ENCODE peak calls at places on chromosomes 7 and 10, in seven cellular contexts. One of them, this sample, is unnamed.

GRCh38 chr7:103504505-103505135 is 58.6 kb upstream of the SLC26A5 start:
- DNase-seq in activated naive CD8-positive, alpha-beta T cell treated with anti-CD3 and anti-CD28 coated beads, Interleukin-2, amount 50 U/mL, for 24 hours: no peak
- DNase-seq in NAMALWA: no peak
- DNase-seq in HT1080: no peak
- DNase-seq in A549: no peak
- DNase-seq in T follicular helper cell: no peak
- DNase-seq in GM03348: no peak
- DNase-seq in this sample: no peak

GRCh38 chr10:21284301-21284700 is 241.2 kb downstream of the SKIDA1 start:
- DNase-seq in T follicular helper cell: no peak
- DNase-seq in A549: no peak
- DNase-seq in HT1080: no peak
- DNase-seq in GM03348: no peak
- DNase-seq in NAMALWA: no peak
- DNase-seq in activated naive CD8-positive, alpha-beta T cell treated with anti-CD3 and anti-CD28 coated beads, Interleukin-2, amount 50 U/mL, for 24 hours: no peak
- DNase-seq in this sample: no peak

GRCh38 chr10:13717936-13718772 is 131.4 kb downstream of the PRPF18 start:
- DNase-seq in HT1080: peak; percentile 91
- DNase-seq in activated naive CD8-positive, alpha-beta T cell treated with anti-CD3 and anti-CD28 coated beads, Interleukin-2, amount 50 U/mL, for 24 hours: peak; percentile 41
- DNase-seq in NAMALWA: no peak
- DNase-seq in A549: no peak
- DNase-seq in T follicular helper cell: peak; percentile 12
- DNase-seq in GM03348: peak; percentile 87
- DNase-seq in this sample: peak; percentile 94

GRCh38 chr10:76405932-76406331 is 974.5 kb downstream of the LRMDA start:
- DNase-seq in NAMALWA: no peak
- DNase-seq in GM03348: no peak
- DNase-seq in HT1080: no peak
- DNase-seq in T follicular helper cell: no peak
- DNase-seq in A549: no peak
- DNase-seq in activated naive CD8-positive, alpha-beta T cell treated with anti-CD3 and anti-CD28 coated beads, Interleukin-2, amount 50 U/mL, for 24 hours: no peak
- DNase-seq in this sample: no peak

GRCh38 chr10:3090914-3091313 is 23.6 kb downstream of the PFKP start:
- DNase-seq in A549: peak; percentile 91
- DNase-seq in GM03348: peak; percentile 51
- DNase-seq in HT1080: peak; percentile 77
- DNase-seq in activated naive CD8-positive, alpha-beta T cell treated with anti-CD3 and anti-CD28 coated beads, Interleukin-2, amount 50 U/mL, for 24 hours: no peak
- DNase-seq in T follicular helper cell: no peak
- DNase-seq in NAMALWA: no peak
- DNase-seq in this sample: peak; percentile 76

GRCh38 chr10:103690281-103690680 is 165.1 kb downstream of the SH3PXD2A start:
- DNase-seq in T follicular helper cell: no peak
- DNase-seq in GM03348: no peak
- DNase-seq in NAMALWA: no peak
- DNase-seq in A549: no peak
- DNase-seq in activated naive CD8-positive, alpha-beta T cell treated with anti-CD3 and anti-CD28 coated beads, Interleukin-2, amount 50 U/mL, for 24 hours: no peak
- DNase-seq in HT1080: no peak
- DNase-seq in this sample: peak; percentile 26

GRCh38 chr7:33743594-33743993 is 161.7 kb upstream of the BMPER start:
- DNase-seq in A549: no peak
- DNase-seq in activated naive CD8-positive, alpha-beta T cell treated with anti-CD3 and anti-CD28 coated beads, Interleukin-2, amount 50 U/mL, for 24 hours: no peak
- DNase-seq in NAMALWA: no peak
- DNase-seq in GM03348: peak; percentile 69
- DNase-seq in T follicular helper cell: no peak
- DNase-seq in HT1080: peak; percentile 67
- DNase-seq in this sample: peak; percentile 72

GRCh38 chr7:136480875-136481274 is 387.6 kb upstream of the CHRM2 start:
- DNase-seq in T follicular helper cell: no peak
- DNase-seq in GM03348: no peak
- DNase-seq in A549: no peak
- DNase-seq in activated naive CD8-positive, alpha-beta T cell treated with anti-CD3 and anti-CD28 coated beads, Interleukin-2, amount 50 U/mL, for 24 hours: no peak
- DNase-seq in NAMALWA: no peak
- DNase-seq in HT1080: no peak
- DNase-seq in this sample: no peak

GRCh38 chr7:134737561-134738353 is 41.7 kb upstream of the CALD1 start:
- DNase-seq in activated naive CD8-positive, alpha-beta T cell treated with anti-CD3 and anti-CD28 coated beads, Interleukin-2, amount 50 U/mL, for 24 hours: no peak
- DNase-seq in GM03348: peak; percentile 72
- DNase-seq in A549: no peak
- DNase-seq in NAMALWA: no peak
- DNase-seq in T follicular helper cell: no peak
- DNase-seq in HT1080: peak; percentile 66
- DNase-seq in this sample: peak; percentile 98

GRCh38 chr10:125868372-125868975 is 12.6 kb downstream of the DHX32 start:
- DNase-seq in A549: peak; percentile 74
- DNase-seq in T follicular helper cell: peak; percentile 5
- DNase-seq in HT1080: peak; percentile 40
- DNase-seq in activated naive CD8-positive, alpha-beta T cell treated with anti-CD3 and anti-CD28 coated beads, Interleukin-2, amount 50 U/mL, for 24 hours: no peak
- DNase-seq in GM03348: peak; percentile 61
- DNase-seq in NAMALWA: peak; percentile 53
- DNase-seq in this sample: peak; percentile 63

GRCh38 chr10:79079490-79080355 is 11.0 kb downstream of the ZMIZ1 start:
- DNase-seq in activated naive CD8-positive, alpha-beta T cell treated with anti-CD3 and anti-CD28 coated beads, Interleukin-2, amount 50 U/mL, for 24 hours: no peak
- DNase-seq in NAMALWA: no peak
- DNase-seq in A549: peak; percentile 41
- DNase-seq in HT1080: peak; percentile 80
- DNase-seq in T follicular helper cell: no peak
- DNase-seq in GM03348: peak; percentile 81
- DNase-seq in this sample: peak; percentile 91

GRCh38 chr10:6928531-6929080 is 348.5 kb upstream of the PRKCQ start:
- DNase-seq in activated naive CD8-positive, alpha-beta T cell treated with anti-CD3 and anti-CD28 coated beads, Interleukin-2, amount 50 U/mL, for 24 hours: no peak
- DNase-seq in A549: no peak
- DNase-seq in GM03348: no peak
- DNase-seq in T follicular helper cell: no peak
- DNase-seq in NAMALWA: no peak
- DNase-seq in HT1080: no peak
- DNase-seq in this sample: peak; percentile 4

GRCh38 chr7:91710896-91711295 is 169.6 kb downstream of the MTERF1 start:
- DNase-seq in NAMALWA: no peak
- DNase-seq in A549: no peak
- DNase-seq in activated naive CD8-positive, alpha-beta T cell treated with anti-CD3 and anti-CD28 coated beads, Interleukin-2, amount 50 U/mL, for 24 hours: no peak
- DNase-seq in HT1080: no peak
- DNase-seq in GM03348: no peak
- DNase-seq in T follicular helper cell: no peak
- DNase-seq in this sample: no peak

GRCh38 chr10:79349072-79349491 is 1.8 kb downstream of the PPIF start:
- DNase-seq in HT1080: no peak
- DNase-seq in GM03348: no peak
- DNase-seq in activated naive CD8-positive, alpha-beta T cell treated with anti-CD3 and anti-CD28 coated beads, Interleukin-2, amount 50 U/mL, for 24 hours: no peak
- DNase-seq in T follicular helper cell: no peak
- DNase-seq in A549: no peak
- DNase-seq in NAMALWA: no peak
- DNase-seq in this sample: no peak

GRCh38 chr10:92627845-92628480 is 35.0 kb downstream of the KIF11 start:
- DNase-seq in NAMALWA: no peak
- DNase-seq in activated naive CD8-positive, alpha-beta T cell treated with anti-CD3 and anti-CD28 coated beads, Interleukin-2, amount 50 U/mL, for 24 hours: no peak
- DNase-seq in A549: peak; percentile 22
- DNase-seq in GM03348: no peak
- DNase-seq in T follicular helper cell: no peak
- DNase-seq in HT1080: no peak
- DNase-seq in this sample: no peak

GRCh38 chr10:92124524-92125168 is 166.2 kb downstream of the CPEB3 start:
- DNase-seq in A549: peak; percentile 42
- DNase-seq in NAMALWA: no peak
- DNase-seq in activated naive CD8-positive, alpha-beta T cell treated with anti-CD3 and anti-CD28 coated beads, Interleukin-2, amount 50 U/mL, for 24 hours: no peak
- DNase-seq in GM03348: peak; percentile 13
- DNase-seq in T follicular helper cell: no peak
- DNase-seq in HT1080: peak; percentile 62
- DNase-seq in this sample: peak; percentile 33

GRCh38 chr7:107792364-107792763 is 10.7 kb downstream of the SLC26A3 start:
- DNase-seq in A549: no peak
- DNase-seq in T follicular helper cell: no peak
- DNase-seq in HT1080: no peak
- DNase-seq in GM03348: no peak
- DNase-seq in activated naive CD8-positive, alpha-beta T cell treated with anti-CD3 and anti-CD28 coated beads, Interleukin-2, amount 50 U/mL, for 24 hours: no peak
- DNase-seq in NAMALWA: no peak
- DNase-seq in this sample: no peak

GRCh38 chr7:114910787-114911186 is 11.1 kb upstream of the MDFIC start:
- DNase-seq in HT1080: no peak
- DNase-seq in A549: no peak
- DNase-seq in GM03348: peak; percentile 26
- DNase-seq in T follicular helper cell: no peak
- DNase-seq in activated naive CD8-positive, alpha-beta T cell treated with anti-CD3 and anti-CD28 coated beads, Interleukin-2, amount 50 U/mL, for 24 hours: no peak
- DNase-seq in NAMALWA: no peak
- DNase-seq in this sample: peak; percentile 44

GRCh38 chr7:4830176-4830575 is 31.7 kb downstream of the PAPOLB start:
- DNase-seq in T follicular helper cell: peak; percentile 25
- DNase-seq in HT1080: peak; percentile 42
- DNase-seq in A549: peak; percentile 74
- DNase-seq in GM03348: peak; percentile 72
- DNase-seq in activated naive CD8-positive, alpha-beta T cell treated with anti-CD3 and anti-CD28 coated beads, Interleukin-2, amount 50 U/mL, for 24 hours: peak; percentile 55
- DNase-seq in NAMALWA: peak; percentile 70
- DNase-seq in this sample: peak; percentile 26

GRCh38 chr10:24723386-24723787 is 300 bp downstream of the ARHGAP21 start:
- DNase-seq in activated naive CD8-positive, alpha-beta T cell treated with anti-CD3 and anti-CD28 coated beads, Interleukin-2, amount 50 U/mL, for 24 hours: peak; percentile 24
- DNase-seq in A549: no peak
- DNase-seq in T follicular helper cell: no peak
- DNase-seq in GM03348: peak; percentile 60
- DNase-seq in HT1080: no peak
- DNase-seq in NAMALWA: peak; percentile 21
- DNase-seq in this sample: peak; percentile 74

GRCh38 chr10:114181971-114182370 is 2.8 kb downstream of the TDRD1 start:
- DNase-seq in activated naive CD8-positive, alpha-beta T cell treated with anti-CD3 and anti-CD28 coated beads, Interleukin-2, amount 50 U/mL, for 24 hours: no peak
- DNase-seq in GM03348: no peak
- DNase-seq in T follicular helper cell: no peak
- DNase-seq in HT1080: no peak
- DNase-seq in A549: no peak
- DNase-seq in NAMALWA: no peak
- DNase-seq in this sample: no peak

GRCh38 chr10:50251309-50251850 is at the start of gene ASAH2:
- DNase-seq in activated naive CD8-positive, alpha-beta T cell treated with anti-CD3 and anti-CD28 coated beads, Interleukin-2, amount 50 U/mL, for 24 hours: no peak
- DNase-seq in NAMALWA: no peak
- DNase-seq in A549: no peak
- DNase-seq in HT1080: no peak
- DNase-seq in T follicular helper cell: no peak
- DNase-seq in GM03348: no peak
- DNase-seq in this sample: no peak

GRCh38 chr10:91137822-91138221 is 82.6 kb upstream of the PCGF5 start:
- DNase-seq in GM03348: no peak
- DNase-seq in T follicular helper cell: no peak
- DNase-seq in HT1080: no peak
- DNase-seq in NAMALWA: no peak
- DNase-seq in A549: no peak
- DNase-seq in activated naive CD8-positive, alpha-beta T cell treated with anti-CD3 and anti-CD28 coated beads, Interleukin-2, amount 50 U/mL, for 24 hours: no peak
- DNase-seq in this sample: no peak

GRCh38 chr10:19961076-19961811 is 145.0 kb downstream of the PLXDC2 start:
- DNase-seq in GM03348: no peak
- DNase-seq in NAMALWA: no peak
- DNase-seq in HT1080: no peak
- DNase-seq in activated naive CD8-positive, alpha-beta T cell treated with anti-CD3 and anti-CD28 coated beads, Interleukin-2, amount 50 U/mL, for 24 hours: no peak
- DNase-seq in T follicular helper cell: no peak
- DNase-seq in A549: no peak
- DNase-seq in this sample: no peak

GRCh38 chr10:35074266-35074665 is 15.9 kb downstream of the CUL2 start:
- DNase-seq in T follicular helper cell: no peak
- DNase-seq in HT1080: peak; percentile 25
- DNase-seq in A549: no peak
- DNase-seq in GM03348: no peak
- DNase-seq in NAMALWA: no peak
- DNase-seq in activated naive CD8-positive, alpha-beta T cell treated with anti-CD3 and anti-CD28 coated beads, Interleukin-2, amount 50 U/mL, for 24 hours: no peak
- DNase-seq in this sample: peak; percentile 54

GRCh38 chr10:52469970-52470705 is 156.1 kb downstream of the DKK1 start:
- DNase-seq in GM03348: no peak
- DNase-seq in HT1080: no peak
- DNase-seq in T follicular helper cell: no peak
- DNase-seq in activated naive CD8-positive, alpha-beta T cell treated with anti-CD3 and anti-CD28 coated beads, Interleukin-2, amount 50 U/mL, for 24 hours: no peak
- DNase-seq in NAMALWA: no peak
- DNase-seq in A549: no peak
- DNase-seq in this sample: no peak

GRCh38 chr10:5492929-5493576 is 6.3 kb downstream of the CALML5 start:
- DNase-seq in activated naive CD8-positive, alpha-beta T cell treated with anti-CD3 and anti-CD28 coated beads, Interleukin-2, amount 50 U/mL, for 24 hours: no peak
- DNase-seq in GM03348: no peak
- DNase-seq in NAMALWA: no peak
- DNase-seq in T follicular helper cell: no peak
- DNase-seq in A549: no peak
- DNase-seq in HT1080: no peak
- DNase-seq in this sample: no peak

GRCh38 chr10:18683427-18683826 is 24.2 kb downstream of the ARL5B start:
- DNase-seq in HT1080: peak; percentile 21
- DNase-seq in T follicular helper cell: no peak
- DNase-seq in activated naive CD8-positive, alpha-beta T cell treated with anti-CD3 and anti-CD28 coated beads, Interleukin-2, amount 50 U/mL, for 24 hours: no peak
- DNase-seq in A549: no peak
- DNase-seq in GM03348: peak; percentile 55
- DNase-seq in NAMALWA: no peak
- DNase-seq in this sample: peak; percentile 74

GRCh38 chr7:24727165-24728120 is 29.8 kb downstream of the GSDME start:
- DNase-seq in NAMALWA: no peak
- DNase-seq in T follicular helper cell: no peak
- DNase-seq in activated naive CD8-positive, alpha-beta T cell treated with anti-CD3 and anti-CD28 coated beads, Interleukin-2, amount 50 U/mL, for 24 hours: no peak
- DNase-seq in A549: no peak
- DNase-seq in HT1080: no peak
- DNase-seq in GM03348: peak; percentile 59
- DNase-seq in this sample: no peak

GRCh38 chr10:3909339-3909738 is 124.3 kb upstream of the KLF6 start:
- DNase-seq in GM03348: no peak
- DNase-seq in NAMALWA: no peak
- DNase-seq in A549: no peak
- DNase-seq in activated naive CD8-positive, alpha-beta T cell treated with anti-CD3 and anti-CD28 coated beads, Interleukin-2, amount 50 U/mL, for 24 hours: no peak
- DNase-seq in T follicular helper cell: no peak
- DNase-seq in HT1080: no peak
- DNase-seq in this sample: no peak

GRCh38 chr10:63391812-63392211 is 74.0 kb downstream of the JMJD1C start:
- DNase-seq in T follicular helper cell: no peak
- DNase-seq in HT1080: no peak
- DNase-seq in GM03348: no peak
- DNase-seq in activated naive CD8-positive, alpha-beta T cell treated with anti-CD3 and anti-CD28 coated beads, Interleukin-2, amount 50 U/mL, for 24 hours: no peak
- DNase-seq in A549: no peak
- DNase-seq in NAMALWA: no peak
- DNase-seq in this sample: no peak

GRCh38 chr10:104306897-104307296 is 31.4 kb downstream of the ITPRIP start:
- DNase-seq in HT1080: no peak
- DNase-seq in T follicular helper cell: no peak
- DNase-seq in NAMALWA: no peak
- DNase-seq in GM03348: no peak
- DNase-seq in activated naive CD8-positive, alpha-beta T cell treated with anti-CD3 and anti-CD28 coated beads, Interleukin-2, amount 50 U/mL, for 24 hours: no peak
- DNase-seq in A549: no peak
- DNase-seq in this sample: no peak

GRCh38 chr7:40827217-40828085 is 692.6 kb downstream of the SUGCT start:
- DNase-seq in GM03348: peak; percentile 75
- DNase-seq in T follicular helper cell: no peak
- DNase-seq in NAMALWA: no peak
- DNase-seq in A549: no peak
- DNase-seq in HT1080: peak; percentile 26
- DNase-seq in activated naive CD8-positive, alpha-beta T cell treated with anti-CD3 and anti-CD28 coated beads, Interleukin-2, amount 50 U/mL, for 24 hours: no peak
- DNase-seq in this sample: peak; percentile 58